ENCODE peak calls at places on chromosomes 2 and 18, in four cellular contexts. M, R, K and I are unnamed samples.

GRCh38 chr2:108384662-108385393 is 7.1 kb downstream of the SULT1C4 start:
- DNase-seq in R (no peak), M (no peak), K (no peak), I (no peak)

GRCh38 chr2:98034745-98035144 is 39.0 kb upstream of the TMEM131 start:
- DNase-seq in M (peak; percentile 27), R (no peak), K (no peak), I (no peak)

GRCh38 chr18:23200751-23201150 is 65.5 kb downstream of the CABLES1 start:
- DNase-seq in K (no peak), R (no peak), M (no peak), I (no peak)

GRCh38 chr18:69885841-69886531 is 61.7 kb downstream of the CD226 start:
- DNase-seq in R (no peak), M (no peak), K (no peak), I (no peak)

GRCh38 chr2:30225131-30225762 is 6.1 kb upstream of the LBH start:
- DNase-seq in R (no peak), M (no peak), K (no peak), I (peak; percentile 79)

GRCh38 chr18:48622911-48623431 is 84.1 kb downstream of the CTIF start:
- DNase-seq in M (no peak), K (no peak), R (no peak), I (peak; percentile 61)

GRCh38 chr2:142330458-142330857 is 199.6 kb upstream of the LRP1B start:
- DNase-seq in K (no peak), M (no peak), R (no peak), I (no peak)

GRCh38 chr2:216292886-216293291 is 79.4 kb downstream of the MARCHF4 start:
- DNase-seq in R (no peak), K (no peak), M (no peak), I (no peak)

GRCh38 chr2:121974919-121975654 is 219.6 kb downstream of the TSN start:
- DNase-seq in R (peak; percentile 50), M (peak; percentile 83), K (peak; percentile 60), I (peak; percentile 66)

GRCh38 chr18:80247403-80247916 is at the start of gene PARD6G:
- DNase-seq in K (peak; percentile 91), M (peak; percentile 89), R (peak; percentile 55), I (peak; percentile 60)

GRCh38 chr18:23306842-23307241 is 146.2 kb upstream of the RIOK3 start:
- DNase-seq in K (no peak), R (no peak), M (no peak), I (no peak)

GRCh38 chr2:195656131-195656858 is 731 bp upstream of the SLC39A10 start:
- DNase-seq in K (no peak), M (no peak), R (no peak), I (no peak)

GRCh38 chr18:55413474-55413873 is 174.5 kb downstream of the TCF4 start:
- DNase-seq in K (no peak), R (no peak), M (no peak), I (peak; percentile 29)

GRCh38 chr2:98188351-98189046 is 101.5 kb downstream of the VWA3B start:
- DNase-seq in K (no peak), M (no peak), R (no peak), I (no peak)

GRCh38 chr18:4908239-4908638 is 288.8 kb downstream of the AKAIN1 start:
- DNase-seq in M (no peak), K (no peak), R (no peak), I (no peak)

GRCh38 chr18:11671156-11671555 is 17.9 kb upstream of the GNAL start:
- DNase-seq in K (no peak), M (no peak), R (no peak), I (no peak)

GRCh38 chr2:199085201-199085750 is 372.5 kb downstream of the SATB2 start:
- DNase-seq in K (no peak), R (no peak), M (no peak), I (no peak)

GRCh38 chr18:70331456-70332097 is 42.7 kb downstream of the SOCS6 start:
- DNase-seq in K (no peak), M (no peak), R (no peak), I (no peak)

GRCh38 chr2:43075054-43075593 is 151.3 kb downstream of the ZFP36L2 start:
- DNase-seq in K (peak; percentile 93), M (no peak), R (peak; percentile 89), I (peak; percentile 98)

GRCh38 chr2:238114851-238115660 is 14.9 kb downstream of the ESPNL start:
- DNase-seq in R (no peak), M (no peak), K (peak; percentile 42), I (no peak)

GRCh38 chr2:96715658-96716057 is 24.2 kb downstream of the LMAN2L start:
- DNase-seq in R (no peak), K (no peak), M (no peak), I (peak; percentile 68)

GRCh38 chr2:69581774-69582581 is 61.6 kb downstream of the AAK1 start:
- DNase-seq in K (no peak), M (no peak), R (no peak), I (peak; percentile 52)

GRCh38 chr2:25228848-25229674 is 60.7 kb upstream of the POMC start:
- DNase-seq in R (peak; percentile 62), M (peak; percentile 85), K (peak; percentile 82), I (peak; percentile 77)

GRCh38 chr2:146634256-146635068 is 1210.4 kb upstream of the ACVR2A start:
- DNase-seq in R (no peak), M (no peak), K (no peak), I (peak; percentile 88)

GRCh38 chr2:134177351-134177931 is 76.4 kb upstream of the MGAT5 start:
- DNase-seq in K (no peak), R (no peak), M (no peak), I (peak; percentile 14)

GRCh38 chr18:62585274-62586147 is 62.7 kb downstream of the ZCCHC2 start:
- DNase-seq in M (no peak), R (no peak), K (no peak), I (no peak)

GRCh38 chr2:135074216-135074615 is 22.1 kb downstream of the RAB3GAP1 start:
- DNase-seq in R (no peak), M (no peak), K (no peak), I (no peak)